ENCODE peak calls at places on chromosomes 2 and 18, in nine cellular contexts. One of them, this sample, is unnamed.
A peak's percentile ranks its signal among the peaks of the same experiment; 100 is the strongest.

GRCh38 chr2:160842286-160842685 is 317.9 kb upstream of the TANK start:
- DNase-seq in GM23338: peak; percentile 3
- DNase-seq in OCI-LY7: no peak
- DNase-seq in RWPE1: no peak
- DNase-seq in adrenal gland: no peak
- DNase-seq in stomach: no peak
- DNase-seq in AG09309: no peak
- DNase-seq in heart left ventricle: no peak
- DNase-seq in fibroblast of the aortic adventitia: no peak
- DNase-seq in this sample: no peak

GRCh38 chr2:174145827-174146226 is 102.5 kb downstream of the OLA1 start:
- DNase-seq in GM23338: peak; percentile 69
- DNase-seq in OCI-LY7: no peak
- DNase-seq in RWPE1: no peak
- DNase-seq in adrenal gland: no peak
- DNase-seq in stomach: no peak
- DNase-seq in AG09309: no peak
- DNase-seq in heart left ventricle: no peak
- DNase-seq in fibroblast of the aortic adventitia: no peak
- DNase-seq in this sample: no peak

GRCh38 chr18:49359732-49360444 is 100.6 kb downstream of the DYM start:
- DNase-seq in GM23338: no peak
- DNase-seq in OCI-LY7: peak; percentile 56
- DNase-seq in RWPE1: no peak
- DNase-seq in adrenal gland: no peak
- DNase-seq in stomach: no peak
- DNase-seq in AG09309: peak; percentile 55
- DNase-seq in heart left ventricle: no peak
- DNase-seq in fibroblast of the aortic adventitia: peak; percentile 76
- DNase-seq in this sample: peak; percentile 18

GRCh38 chr2:121810959-121811853 is 55.8 kb downstream of the TSN start:
- DNase-seq in GM23338: peak; percentile 90
- DNase-seq in OCI-LY7: peak; percentile 78
- DNase-seq in RWPE1: peak; percentile 53
- DNase-seq in adrenal gland: peak; percentile 84
- DNase-seq in stomach: peak; percentile 39
- DNase-seq in AG09309: peak; percentile 27
- DNase-seq in heart left ventricle: peak; percentile 64
- DNase-seq in fibroblast of the aortic adventitia: peak; percentile 71
- DNase-seq in this sample: peak; percentile 58

GRCh38 chr2:65550246-65550645 is 117.8 kb upstream of the SPRED2 start:
- DNase-seq in GM23338: no peak
- DNase-seq in OCI-LY7: peak; percentile 18
- DNase-seq in RWPE1: no peak
- DNase-seq in adrenal gland: no peak
- DNase-seq in stomach: no peak
- DNase-seq in AG09309: no peak
- DNase-seq in heart left ventricle: no peak
- DNase-seq in fibroblast of the aortic adventitia: no peak
- DNase-seq in this sample: peak; percentile 33

GRCh38 chr2:44579837-44580230 is 218.1 kb downstream of the CAMKMT start:
- DNase-seq in GM23338: no peak
- DNase-seq in OCI-LY7: no peak
- DNase-seq in RWPE1: no peak
- DNase-seq in adrenal gland: no peak
- DNase-seq in stomach: no peak
- DNase-seq in AG09309: no peak
- DNase-seq in heart left ventricle: no peak
- DNase-seq in fibroblast of the aortic adventitia: no peak
- DNase-seq in this sample: no peak

GRCh38 chr2:1744446-1745170 is at the start of gene PXDN:
- DNase-seq in GM23338: peak; percentile 72
- DNase-seq in OCI-LY7: no peak
- DNase-seq in RWPE1: peak; percentile 54
- DNase-seq in adrenal gland: peak; percentile 53
- DNase-seq in stomach: no peak
- DNase-seq in AG09309: no peak
- DNase-seq in heart left ventricle: peak; percentile 74
- DNase-seq in fibroblast of the aortic adventitia: peak; percentile 76
- DNase-seq in this sample: no peak

GRCh38 chr2:76197842-76198448 is 487.2 kb upstream of the GCFC2 start:
- DNase-seq in GM23338: peak; percentile 94
- DNase-seq in OCI-LY7: peak; percentile 61
- DNase-seq in RWPE1: peak; percentile 25
- DNase-seq in adrenal gland: peak; percentile 84
- DNase-seq in stomach: peak; percentile 64
- DNase-seq in AG09309: no peak
- DNase-seq in heart left ventricle: peak; percentile 32
- DNase-seq in fibroblast of the aortic adventitia: peak; percentile 65
- DNase-seq in this sample: peak; percentile 11

GRCh38 chr2:198715304-198715703 is 742.4 kb downstream of the SATB2 start:
- DNase-seq in GM23338: no peak
- DNase-seq in OCI-LY7: no peak
- DNase-seq in RWPE1: no peak
- DNase-seq in adrenal gland: no peak
- DNase-seq in stomach: no peak
- DNase-seq in AG09309: no peak
- DNase-seq in heart left ventricle: no peak
- DNase-seq in fibroblast of the aortic adventitia: no peak
- DNase-seq in this sample: no peak

GRCh38 chr2:240817496-240818292 is 2.3 kb downstream of the KIF1A start:
- DNase-seq in GM23338: no peak
- DNase-seq in OCI-LY7: no peak
- DNase-seq in RWPE1: no peak
- DNase-seq in adrenal gland: peak; percentile 44
- DNase-seq in stomach: peak; percentile 14
- DNase-seq in AG09309: no peak
- DNase-seq in heart left ventricle: no peak
- DNase-seq in fibroblast of the aortic adventitia: no peak
- DNase-seq in this sample: no peak

GRCh38 chr18:9290171-9290570 is 44.4 kb upstream of the TWSG1 start:
- DNase-seq in GM23338: no peak
- DNase-seq in OCI-LY7: no peak
- DNase-seq in RWPE1: no peak
- DNase-seq in adrenal gland: no peak
- DNase-seq in stomach: no peak
- DNase-seq in AG09309: no peak
- DNase-seq in heart left ventricle: no peak
- DNase-seq in fibroblast of the aortic adventitia: peak; percentile 16
- DNase-seq in this sample: no peak

DNA sequence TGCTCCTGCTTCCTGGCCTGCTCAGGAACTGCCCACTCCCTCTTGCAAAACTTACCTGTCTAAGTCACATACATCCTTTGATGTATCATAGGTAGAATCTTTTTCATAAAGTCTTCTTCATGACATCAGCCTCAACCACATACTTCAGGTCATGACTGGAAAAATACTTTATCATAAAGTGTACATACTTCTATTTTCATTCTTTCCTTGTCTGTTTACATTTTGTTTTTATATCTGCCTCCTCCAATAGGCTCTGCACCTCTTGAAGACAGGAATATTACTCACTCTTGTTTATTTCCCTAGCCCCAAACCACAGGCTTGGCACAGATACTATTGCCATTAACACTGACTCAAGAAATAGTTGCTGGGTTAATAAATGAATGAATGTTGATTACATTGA is 43.6 kb upstream of the ZNF804A start:
- DNase-seq in GM23338: no peak
- DNase-seq in OCI-LY7: no peak
- DNase-seq in RWPE1: peak; percentile 8
- DNase-seq in adrenal gland: no peak
- DNase-seq in stomach: no peak
- DNase-seq in AG09309: no peak
- DNase-seq in heart left ventricle: no peak
- DNase-seq in fibroblast of the aortic adventitia: no peak
- DNase-seq in this sample: no peak
- TF ChIP-seq CTCF in GM23338: no peak
- TF ChIP-seq CTCF in OCI-LY7: no peak
- TF ChIP-seq CTCF in RWPE1: no peak
- TF ChIP-seq CTCF in adrenal gland: no peak
- TF ChIP-seq CTCF in stomach: no peak
- TF ChIP-seq CTCF in AG09309: no peak
- TF ChIP-seq CTCF in heart left ventricle: no peak
- TF ChIP-seq CTCF in fibroblast of the aortic adventitia: no peak
- TF ChIP-seq CTCF in this sample: no peak

DNA sequence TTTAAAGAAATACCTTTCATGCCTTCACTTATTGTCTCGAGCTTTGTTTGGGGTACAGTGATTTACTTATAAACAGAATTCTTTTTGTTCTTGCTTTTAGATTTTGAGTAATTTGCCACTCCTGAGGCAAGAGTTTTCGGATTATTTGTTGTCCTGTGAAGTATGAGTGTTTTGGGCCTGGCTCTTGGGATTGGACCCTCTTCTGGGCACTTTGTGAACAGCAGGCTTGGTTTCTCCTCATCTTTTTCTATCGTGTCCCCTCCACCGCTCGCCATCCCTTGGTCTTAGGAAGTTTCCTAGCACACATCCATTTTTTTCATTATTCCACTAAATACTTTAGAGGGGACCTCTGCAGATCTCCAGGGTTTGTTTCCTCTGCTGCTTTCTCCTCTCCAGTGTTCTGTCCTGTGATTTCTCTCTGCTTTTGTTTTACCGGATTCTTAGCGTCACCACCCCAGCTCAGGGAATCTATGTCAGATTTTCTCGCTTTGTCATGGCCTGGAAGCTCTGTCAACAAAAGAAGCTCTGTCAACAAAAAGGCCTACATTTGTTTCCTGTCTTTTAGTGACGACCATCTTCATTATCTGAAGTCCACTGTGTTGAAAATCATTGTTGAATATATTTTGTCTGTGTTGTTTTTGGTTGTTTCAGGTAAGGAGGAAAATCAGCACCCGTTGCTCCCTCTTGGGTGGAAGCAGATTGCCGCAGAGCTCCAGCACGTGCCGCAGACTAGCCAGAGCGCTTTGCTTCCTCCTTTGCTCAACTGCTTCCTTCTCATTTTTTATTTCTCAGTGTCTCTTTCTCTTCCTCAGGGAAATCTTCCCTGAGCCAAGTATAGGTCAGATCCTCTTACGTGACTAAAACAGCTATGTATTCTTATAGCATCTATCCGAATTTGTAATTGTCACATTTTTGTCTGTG is 27.8 kb downstream of the ANKRD62 start:
- DNase-seq in GM23338: peak; percentile 88
- DNase-seq in OCI-LY7: no peak
- DNase-seq in RWPE1: no peak
- DNase-seq in adrenal gland: no peak
- DNase-seq in stomach: no peak
- DNase-seq in AG09309: no peak
- DNase-seq in heart left ventricle: no peak
- DNase-seq in fibroblast of the aortic adventitia: peak; percentile 8
- DNase-seq in this sample: no peak
- TF ChIP-seq CTCF in GM23338: peak; percentile 60
- TF ChIP-seq CTCF in OCI-LY7: peak; percentile 43
- TF ChIP-seq CTCF in RWPE1: no peak
- TF ChIP-seq CTCF in adrenal gland: no peak
- TF ChIP-seq CTCF in stomach: no peak
- TF ChIP-seq CTCF in AG09309: peak; percentile 17
- TF ChIP-seq CTCF in heart left ventricle: no peak
- TF ChIP-seq CTCF in fibroblast of the aortic adventitia: peak; percentile 49
- TF ChIP-seq CTCF in this sample: no peak

GRCh38 chr2:6452702-6453481 is 412.8 kb downstream of the CMPK2 start:
- DNase-seq in GM23338: peak; percentile 66
- DNase-seq in OCI-LY7: peak; percentile 28
- DNase-seq in RWPE1: no peak
- DNase-seq in adrenal gland: no peak
- DNase-seq in stomach: no peak
- DNase-seq in AG09309: no peak
- DNase-seq in heart left ventricle: no peak
- DNase-seq in fibroblast of the aortic adventitia: no peak
- DNase-seq in this sample: no peak
- TF ChIP-seq CTCF in GM23338: peak; percentile 32
- TF ChIP-seq CTCF in OCI-LY7: peak; percentile 48
- TF ChIP-seq CTCF in RWPE1: no peak
- TF ChIP-seq CTCF in adrenal gland: no peak
- TF ChIP-seq CTCF in stomach: no peak
- TF ChIP-seq CTCF in AG09309: no peak
- TF ChIP-seq CTCF in heart left ventricle: no peak
- TF ChIP-seq CTCF in fibroblast of the aortic adventitia: no peak
- TF ChIP-seq CTCF in this sample: no peak

GRCh38 chr2:39377226-39377939 is 59.7 kb downstream of the MAP4K3 start:
- DNase-seq in GM23338: no peak
- DNase-seq in OCI-LY7: peak; percentile 66
- DNase-seq in RWPE1: no peak
- DNase-seq in adrenal gland: no peak
- DNase-seq in stomach: no peak
- DNase-seq in AG09309: no peak
- DNase-seq in heart left ventricle: no peak
- DNase-seq in fibroblast of the aortic adventitia: no peak
- DNase-seq in this sample: peak; percentile 48

GRCh38 chr2:39381653-39382052 is 55.4 kb downstream of the MAP4K3 start:
- DNase-seq in GM23338: peak; percentile 59
- DNase-seq in OCI-LY7: no peak
- DNase-seq in RWPE1: no peak
- DNase-seq in adrenal gland: no peak
- DNase-seq in stomach: no peak
- DNase-seq in AG09309: no peak
- DNase-seq in heart left ventricle: no peak
- DNase-seq in fibroblast of the aortic adventitia: no peak
- DNase-seq in this sample: no peak

GRCh38 chr2:39378968-39379367 is 58.1 kb downstream of the MAP4K3 start:
- DNase-seq in GM23338: no peak
- DNase-seq in OCI-LY7: no peak
- DNase-seq in RWPE1: no peak
- DNase-seq in adrenal gland: no peak
- DNase-seq in stomach: no peak
- DNase-seq in AG09309: no peak
- DNase-seq in heart left ventricle: no peak
- DNase-seq in fibroblast of the aortic adventitia: no peak
- DNase-seq in this sample: no peak

GRCh38 chr2:39380525-39381150 is 56.4 kb downstream of the MAP4K3 start:
- DNase-seq in GM23338: no peak
- DNase-seq in OCI-LY7: no peak
- DNase-seq in RWPE1: no peak
- DNase-seq in adrenal gland: no peak
- DNase-seq in stomach: no peak
- DNase-seq in AG09309: no peak
- DNase-seq in heart left ventricle: no peak
- DNase-seq in fibroblast of the aortic adventitia: peak; percentile 32
- DNase-seq in this sample: no peak

DNA sequence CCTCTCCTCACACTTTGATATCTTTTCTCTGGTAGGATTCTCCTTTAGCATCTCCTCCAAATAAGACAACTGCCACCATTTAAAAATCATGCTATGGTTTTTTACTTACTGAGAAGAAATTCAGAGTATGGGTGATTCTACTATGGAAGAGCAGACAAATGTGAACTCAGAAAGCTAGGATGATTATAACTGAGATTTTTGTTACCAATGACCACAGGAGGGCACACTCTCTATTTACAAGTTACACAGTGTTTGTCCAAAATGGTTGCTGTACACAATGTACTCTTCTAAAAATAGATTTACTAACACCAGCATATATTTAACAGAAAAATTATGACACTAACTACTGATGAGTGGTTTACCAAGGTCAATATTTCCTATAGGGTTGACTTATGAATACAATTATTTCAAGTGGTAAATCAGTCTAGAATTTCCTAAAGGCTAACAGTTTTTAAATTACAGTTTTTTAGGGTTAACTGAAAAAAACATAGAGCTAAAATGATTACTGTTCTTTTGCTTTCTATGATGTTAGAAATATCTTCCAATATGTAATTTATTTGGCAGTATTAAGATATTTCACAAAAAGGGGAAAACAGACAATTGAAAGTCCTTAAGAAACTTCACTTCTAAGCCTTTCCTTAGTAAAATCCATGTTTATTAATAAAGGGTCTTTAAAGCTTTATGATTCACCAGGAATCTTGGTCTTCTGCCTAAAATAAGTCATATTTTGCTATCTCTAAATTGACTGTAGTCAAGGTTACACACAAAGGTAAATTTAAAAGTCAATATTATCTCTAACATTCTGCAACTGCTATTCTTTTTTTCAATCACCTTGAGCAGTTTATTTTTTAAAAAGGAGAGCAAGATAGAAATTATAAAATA is 57.2 kb downstream of the MAP4K3 start:
- DNase-seq in GM23338: peak; percentile 52
- DNase-seq in OCI-LY7: peak; percentile 65
- DNase-seq in RWPE1: peak; percentile 8
- DNase-seq in adrenal gland: no peak
- DNase-seq in stomach: no peak
- DNase-seq in AG09309: peak; percentile 34
- DNase-seq in heart left ventricle: no peak
- DNase-seq in fibroblast of the aortic adventitia: peak; percentile 78
- DNase-seq in this sample: peak; percentile 50
- TF ChIP-seq CTCF in GM23338: peak; percentile 63
- TF ChIP-seq CTCF in OCI-LY7: peak; percentile 93
- TF ChIP-seq CTCF in RWPE1: peak; percentile 67
- TF ChIP-seq CTCF in adrenal gland: peak; percentile 67
- TF ChIP-seq CTCF in stomach: no peak
- TF ChIP-seq CTCF in AG09309: peak; percentile 52
- TF ChIP-seq CTCF in heart left ventricle: peak; percentile 70
- TF ChIP-seq CTCF in fibroblast of the aortic adventitia: peak; percentile 48
- TF ChIP-seq CTCF in this sample: peak; percentile 54